ENCODE peak calls at places on chromosome 6, in four cellular contexts. H is A549; P is hippocampal formation; O is stimulated activated CD8-positive, alpha-beta memory T cell treated with anti-CD3 and anti-CD28 coated beads, Interleukin-7, amount 100 ng/mL, for 4 hours. J is an unnamed sample.

GRCh38 chr6:78639505-78640110 is 227.7 kb upstream of the IRAK1BP1 start:
- DNase-seq in H (no peak), P (no peak), O (no peak), J (no peak)

GRCh38 chr6:111590209-111590955 is 15.3 kb downstream of the TRAF3IP2 start:
- DNase-seq in H (no peak), P (peak; percentile 36), O (no peak), J (no peak)

GRCh38 chr6:45801471-45802289 is 214.0 kb downstream of the CLIC5 start:
- DNase-seq in H (no peak), P (no peak), O (no peak), J (no peak)

GRCh38 chr6:130377371-130377770 is 11.6 kb downstream of the TMEM200A start:
- DNase-seq in H (no peak), P (no peak), O (no peak), J (no peak)

GRCh38 chr6:151493495-151494234 is at the start of gene CCDC170:
- DNase-seq in H (peak; percentile 25), P (no peak), O (no peak), J (no peak)

GRCh38 chr6:6943411-6943810 is 164.3 kb upstream of the RREB1 start:
- DNase-seq in H (no peak), P (no peak), O (no peak), J (no peak)

GRCh38 chr6:161459008-161459407 is 185.1 kb upstream of the AGPAT4 start:
- DNase-seq in H (no peak), P (no peak), O (no peak), J (no peak)

GRCh38 chr6:1485678-1486077 is 96.3 kb downstream of the FOXF2 start:
- DNase-seq in H (peak; percentile 75), P (no peak), O (no peak), J (peak; percentile 65)

GRCh38 chr6:42316981-42317380 is 99.3 kb upstream of the MRPS10 start:
- DNase-seq in H (no peak), P (no peak), O (no peak), J (no peak)

GRCh38 chr6:21707527-21707926 is 114.0 kb downstream of the SOX4 start:
- DNase-seq in H (no peak), P (no peak), O (no peak), J (no peak)

GRCh38 chr6:2197177-2197671 is 48.2 kb downstream of the GMDS start:
- DNase-seq in H (no peak), P (peak; percentile 3), O (no peak), J (no peak)

GRCh38 chr6:88166901-88167624 is 916 bp upstream of the CNR1 start:
- DNase-seq in H (no peak), P (no peak), O (no peak), J (no peak)

GRCh38 chr6:110575910-110576463 is 99.6 kb upstream of the SLC22A16 start:
- DNase-seq in H (no peak), P (no peak), O (no peak), J (no peak)

GRCh38 chr6:73521351-73522254 is 771 bp upstream of the EEF1A1 start:
- DNase-seq in H (peak; percentile 47), P (peak; percentile 82), O (no peak), J (peak; percentile 75)

GRCh38 chr6:17907467-17908229 is 79.8 kb downstream of the KIF13A start:
- DNase-seq in H (peak; percentile 66), P (no peak), O (no peak), J (peak; percentile 79)

GRCh38 chr6:109447878-109448555 is 7.5 kb downstream of the SMPD2 start:
- DNase-seq in H (no peak), P (no peak), O (no peak), J (peak; percentile 13)

GRCh38 chr6:151577257-151577656 is 83.4 kb downstream of the CCDC170 start:
- DNase-seq in H (no peak), P (no peak), O (no peak), J (no peak)

GRCh38 chr6:4636881-4637224 is 139.4 kb upstream of the CDYL start:
- DNase-seq in H (no peak), P (no peak), O (no peak), J (no peak)

GRCh38 chr6:41577865-41578713 is 31.9 kb downstream of the FOXP4 start:
- DNase-seq in H (peak; percentile 53), P (no peak), O (no peak), J (no peak)

GRCh38 chr6:37022135-37022863 is 16.8 kb downstream of the FGD2 start:
- DNase-seq in H (no peak), P (no peak), O (no peak), J (no peak)

GRCh38 chr6:158762787-158763439 is 56.3 kb downstream of the EZR start:
- DNase-seq in H (no peak), P (no peak), O (no peak), J (no peak)

GRCh38 chr6:33200234-33201146 is at the start of the genes RXRB and SLC39A7:
- DNase-seq in H (peak; percentile 89), P (peak; percentile 97), O (peak; percentile 100), J (peak; percentile 97)

GRCh38 chr6:139156571-139156970 is 21.7 kb downstream of the HECA start:
- DNase-seq in H (no peak), P (no peak), O (no peak), J (no peak)

GRCh38 chr6:14732845-14733757 is 512.8 kb upstream of the JARID2 start:
- DNase-seq in H (peak; percentile 53), P (no peak), O (peak; percentile 67), J (peak; percentile 70)

GRCh38 chr6:116507324-116507723 is 4.1 kb upstream of the CALHM5 start:
- DNase-seq in H (no peak), P (no peak), O (no peak), J (no peak)

GRCh38 chr6:53282741-53283140 is 66.0 kb downstream of the ELOVL5 start:
- DNase-seq in H (no peak), P (peak; percentile 42), O (no peak), J (no peak)

GRCh38 chr6:157652601-157653363 is 170.3 kb upstream of the SNX9 start:
- DNase-seq in H (no peak), P (no peak), O (no peak), J (no peak)

GRCh38 chr6:64683682-64684081 is 1023.3 kb downstream of the EYS start:
- DNase-seq in H (no peak), P (no peak), O (no peak), J (peak; percentile 77)